ENCODE peak calls at places on chromosomes 11 and 22, in seven cellular contexts. One of them, this sample, is unnamed.

GRCh38 chr11:119209186-119209585 is 3.0 kb downstream of the CBL start:
- DNase-seq in mesendoderm: no peak
- DNase-seq in H9: no peak
- DNase-seq in neuronal stem cell: no peak
- DNase-seq in IMR-90: no peak
- DNase-seq in mesenchymal stem cell: no peak
- DNase-seq in trophoblast cell: no peak
- DNase-seq in this sample: no peak

GRCh38 chr22:37193629-37194191 is 5.7 kb upstream of the C1QTNF6 start:
- DNase-seq in mesendoderm: no peak
- DNase-seq in trophoblast cell: no peak
- DNase-seq in H9: no peak
- DNase-seq in mesenchymal stem cell: peak; percentile 71
- DNase-seq in IMR-90: peak; percentile 36
- DNase-seq in neuronal stem cell: no peak
- DNase-seq in this sample: no peak

GRCh38 chr11:114678125-114679036 is at the start of gene NXPE2:
- DNase-seq in IMR-90: peak; percentile 57
- DNase-seq in neuronal stem cell: no peak
- DNase-seq in mesenchymal stem cell: peak; percentile 79
- DNase-seq in mesendoderm: no peak
- DNase-seq in trophoblast cell: peak; percentile 34
- DNase-seq in H9: no peak
- DNase-seq in this sample: no peak

GRCh38 chr11:70139785-70140410 is 61.8 kb downstream of the ANO1 start:
- DNase-seq in trophoblast cell: no peak
- DNase-seq in neuronal stem cell: no peak
- DNase-seq in mesendoderm: no peak
- DNase-seq in H9: no peak
- DNase-seq in IMR-90: no peak
- DNase-seq in mesenchymal stem cell: no peak
- DNase-seq in this sample: no peak

GRCh38 chr22:43152355-43153071 is 1.2 kb downstream of the TSPO start:
- DNase-seq in H9: no peak
- DNase-seq in mesendoderm: peak; percentile 11
- DNase-seq in mesenchymal stem cell: peak; percentile 55
- DNase-seq in IMR-90: peak; percentile 22
- DNase-seq in neuronal stem cell: no peak
- DNase-seq in trophoblast cell: no peak
- DNase-seq in this sample: peak; percentile 65

GRCh38 chr11:11981364-11981763 is 27.1 kb downstream of the DKK3 start:
- DNase-seq in neuronal stem cell: no peak
- DNase-seq in mesendoderm: no peak
- DNase-seq in H9: no peak
- DNase-seq in IMR-90: no peak
- DNase-seq in trophoblast cell: no peak
- DNase-seq in mesenchymal stem cell: no peak
- DNase-seq in this sample: no peak

GRCh38 chr11:64885367-64886286 is 7.2 kb upstream of the EHD1 start:
- DNase-seq in mesenchymal stem cell: peak; percentile 95
- DNase-seq in trophoblast cell: peak; percentile 66
- DNase-seq in IMR-90: peak; percentile 94
- DNase-seq in H9: no peak
- DNase-seq in neuronal stem cell: no peak
- DNase-seq in mesendoderm: no peak
- DNase-seq in this sample: no peak

GRCh38 chr11:67045314-67045713 is 11.3 kb upstream of the RHOD start:
- DNase-seq in IMR-90: peak; percentile 95
- DNase-seq in trophoblast cell: peak; percentile 75
- DNase-seq in H9: no peak
- DNase-seq in mesendoderm: no peak
- DNase-seq in mesenchymal stem cell: peak; percentile 80
- DNase-seq in neuronal stem cell: no peak
- DNase-seq in this sample: no peak

GRCh38 chr11:72834905-72835304 is 20.7 kb downstream of the ATG16L2 start:
- DNase-seq in trophoblast cell: no peak
- DNase-seq in mesendoderm: no peak
- DNase-seq in neuronal stem cell: no peak
- DNase-seq in H9: no peak
- DNase-seq in IMR-90: no peak
- DNase-seq in mesenchymal stem cell: no peak
- DNase-seq in this sample: no peak

GRCh38 chr11:10322830-10323792 is 18.2 kb downstream of the ADM start:
- DNase-seq in mesenchymal stem cell: peak; percentile 95
- DNase-seq in neuronal stem cell: no peak
- DNase-seq in mesendoderm: peak; percentile 81
- DNase-seq in IMR-90: peak; percentile 93
- DNase-seq in H9: no peak
- DNase-seq in trophoblast cell: peak; percentile 80
- DNase-seq in this sample: no peak

GRCh38 chr11:117663389-117663788 is 133.6 kb downstream of the DSCAML1 start:
- DNase-seq in mesenchymal stem cell: no peak
- DNase-seq in mesendoderm: no peak
- DNase-seq in IMR-90: no peak
- DNase-seq in H9: no peak
- DNase-seq in neuronal stem cell: no peak
- DNase-seq in trophoblast cell: no peak
- DNase-seq in this sample: no peak

GRCh38 chr11:64284962-64285884 is at the start of gene GPR137:
- DNase-seq in mesendoderm: peak; percentile 66
- DNase-seq in H9: peak; percentile 78
- DNase-seq in IMR-90: peak; percentile 56
- DNase-seq in neuronal stem cell: peak; percentile 82
- DNase-seq in mesenchymal stem cell: peak; percentile 84
- DNase-seq in trophoblast cell: peak; percentile 67
- DNase-seq in this sample: no peak

GRCh38 chr11:68150029-68150428 is 28.8 kb upstream of the CHKA start:
- DNase-seq in H9: no peak
- DNase-seq in mesendoderm: peak; percentile 60
- DNase-seq in trophoblast cell: peak; percentile 92
- DNase-seq in mesenchymal stem cell: peak; percentile 22
- DNase-seq in neuronal stem cell: no peak
- DNase-seq in IMR-90: peak; percentile 57
- DNase-seq in this sample: no peak

GRCh38 chr22:42792909-42793847 is 63.9 kb downstream of the ARFGAP3 start:
- DNase-seq in trophoblast cell: no peak
- DNase-seq in H9: no peak
- DNase-seq in neuronal stem cell: no peak
- DNase-seq in IMR-90: no peak
- DNase-seq in mesendoderm: no peak
- DNase-seq in mesenchymal stem cell: no peak
- DNase-seq in this sample: no peak

GRCh38 chr11:114847599-114847998 is 169.3 kb downstream of the NXPE2 start:
- DNase-seq in trophoblast cell: no peak
- DNase-seq in neuronal stem cell: no peak
- DNase-seq in mesenchymal stem cell: no peak
- DNase-seq in mesendoderm: peak; percentile 21
- DNase-seq in H9: no peak
- DNase-seq in IMR-90: no peak
- DNase-seq in this sample: no peak

GRCh38 chr11:72280726-72281315 is 36.8 kb upstream of the PHOX2A start:
- DNase-seq in neuronal stem cell: no peak
- DNase-seq in IMR-90: no peak
- DNase-seq in mesendoderm: no peak
- DNase-seq in H9: no peak
- DNase-seq in trophoblast cell: no peak
- DNase-seq in mesenchymal stem cell: no peak
- DNase-seq in this sample: no peak

GRCh38 chr11:134037093-134037908 is 31.6 kb upstream of the JAM3 start:
- DNase-seq in H9: peak; percentile 79
- DNase-seq in neuronal stem cell: no peak
- DNase-seq in mesendoderm: peak; percentile 88
- DNase-seq in trophoblast cell: peak; percentile 25
- DNase-seq in mesenchymal stem cell: peak; percentile 84
- DNase-seq in IMR-90: peak; percentile 59
- DNase-seq in this sample: peak; percentile 83

GRCh38 chr11:210122-210802 is 2.8 kb downstream of the RIC8A start:
- DNase-seq in trophoblast cell: peak; percentile 40
- DNase-seq in mesendoderm: peak; percentile 94
- DNase-seq in H9: no peak
- DNase-seq in IMR-90: peak; percentile 88
- DNase-seq in mesenchymal stem cell: peak; percentile 77
- DNase-seq in neuronal stem cell: no peak
- DNase-seq in this sample: no peak

GRCh38 chr11:31323145-31323544 is 46.4 kb downstream of the DCDC1 start:
- DNase-seq in IMR-90: no peak
- DNase-seq in H9: no peak
- DNase-seq in mesenchymal stem cell: no peak
- DNase-seq in mesendoderm: no peak
- DNase-seq in trophoblast cell: no peak
- DNase-seq in neuronal stem cell: no peak
- DNase-seq in this sample: no peak
- H2AK5ac ChIP-seq in IMR-90: no peak overlapping the region
- H2AK5ac ChIP-seq in H9: no peak overlapping the region
- H2AK5ac ChIP-seq in mesenchymal stem cell: no peak overlapping the region
- H2AK5ac ChIP-seq in mesendoderm: no peak overlapping the region
- H2AK5ac ChIP-seq in trophoblast cell: no peak overlapping the region
- H2AK5ac ChIP-seq in neuronal stem cell: no peak overlapping the region
- H2AK5ac ChIP-seq in this sample: no peak overlapping the region

DNA sequence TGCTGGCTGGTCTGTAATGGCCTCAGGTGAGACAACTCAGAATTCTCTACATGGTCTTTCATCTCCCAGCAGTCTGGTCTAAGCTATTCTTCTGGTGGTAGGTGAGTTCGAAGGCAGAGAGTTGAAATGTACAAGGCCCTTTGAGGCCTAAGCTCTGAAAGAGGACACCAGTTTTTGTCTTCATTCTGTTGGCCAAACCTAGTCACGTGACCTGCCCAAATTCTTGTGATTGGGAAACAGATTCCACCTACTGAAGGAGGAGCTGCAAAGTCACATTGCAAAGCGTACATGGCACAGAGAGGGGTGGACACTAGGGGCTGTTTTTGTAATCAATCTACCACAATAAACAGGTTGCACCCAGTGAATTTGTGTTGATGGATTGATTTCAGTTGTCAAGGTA is 193.5 kb downstream of the NAV2 start:
- DNase-seq in mesendoderm: peak; percentile 47
- DNase-seq in H9: no peak
- DNase-seq in neuronal stem cell: no peak
- DNase-seq in mesenchymal stem cell: no peak
- DNase-seq in IMR-90: no peak
- DNase-seq in trophoblast cell: no peak
- DNase-seq in this sample: no peak
- H2AK5ac ChIP-seq in mesendoderm: no peak overlapping the region
- H2AK5ac ChIP-seq in H9: no peak overlapping the region
- H2AK5ac ChIP-seq in neuronal stem cell: no peak overlapping the region
- H2AK5ac ChIP-seq in mesenchymal stem cell: no peak overlapping the region
- H2AK5ac ChIP-seq in IMR-90: no peak overlapping the region
- H2AK5ac ChIP-seq in trophoblast cell: no peak overlapping the region
- H2AK5ac ChIP-seq in this sample: no peak overlapping the region

DNA sequence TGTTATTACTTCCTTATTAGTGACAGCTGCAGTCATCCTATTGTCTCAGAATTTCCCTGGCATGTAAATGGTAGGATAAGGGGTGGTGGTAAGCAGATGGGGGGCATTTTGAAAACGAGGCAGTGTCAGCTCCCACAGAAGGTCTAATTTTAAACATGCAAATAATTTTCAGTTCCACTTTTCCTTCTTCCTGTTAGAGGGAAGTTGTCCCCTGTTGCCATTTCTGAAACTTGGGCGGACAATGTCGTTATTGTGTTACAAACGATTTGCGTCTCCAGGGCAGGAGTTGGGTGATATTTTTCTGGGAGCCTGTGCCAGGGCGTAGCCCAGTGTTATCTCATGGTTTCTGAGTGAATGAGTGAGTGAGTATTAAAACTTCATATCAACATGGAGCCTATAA is 7.4 kb downstream of the PTPRJ start:
- DNase-seq in IMR-90: no peak
- DNase-seq in neuronal stem cell: no peak
- DNase-seq in trophoblast cell: no peak
- DNase-seq in H9: no peak
- DNase-seq in mesenchymal stem cell: no peak
- DNase-seq in mesendoderm: no peak
- DNase-seq in this sample: no peak
- H2AK5ac ChIP-seq in IMR-90: no peak overlapping the region
- H2AK5ac ChIP-seq in neuronal stem cell: no peak overlapping the region
- H2AK5ac ChIP-seq in trophoblast cell: no peak overlapping the region
- H2AK5ac ChIP-seq in H9: no peak overlapping the region
- H2AK5ac ChIP-seq in mesenchymal stem cell: peak overlapping the region; percentile 94
- H2AK5ac ChIP-seq in mesendoderm: no peak overlapping the region
- H2AK5ac ChIP-seq in this sample: peak overlapping the region; percentile 16

GRCh38 chr11:131064373-131064991 is 148.2 kb upstream of the SNX19 start:
- DNase-seq in mesenchymal stem cell: peak; percentile 60
- DNase-seq in mesendoderm: peak; percentile 90
- DNase-seq in neuronal stem cell: peak; percentile 77
- DNase-seq in IMR-90: peak; percentile 70
- DNase-seq in H9: peak; percentile 87
- DNase-seq in trophoblast cell: peak; percentile 33
- DNase-seq in this sample: peak; percentile 82

GRCh38 chr11:131066551-131066950 is 150.3 kb upstream of the SNX19 start:
- DNase-seq in trophoblast cell: no peak
- DNase-seq in H9: no peak
- DNase-seq in mesendoderm: no peak
- DNase-seq in neuronal stem cell: no peak
- DNase-seq in mesenchymal stem cell: no peak
- DNase-seq in IMR-90: no peak
- DNase-seq in this sample: no peak

GRCh38 chr11:131063638-131064037 is 147.4 kb upstream of the SNX19 start:
- DNase-seq in neuronal stem cell: no peak
- DNase-seq in mesenchymal stem cell: no peak
- DNase-seq in H9: no peak
- DNase-seq in trophoblast cell: no peak
- DNase-seq in mesendoderm: peak; percentile 46
- DNase-seq in IMR-90: no peak
- DNase-seq in this sample: no peak

GRCh38 chr11:131070365-131070764 is 154.1 kb upstream of the SNX19 start:
- DNase-seq in H9: no peak
- DNase-seq in mesendoderm: peak; percentile 23
- DNase-seq in IMR-90: no peak
- DNase-seq in mesenchymal stem cell: no peak
- DNase-seq in trophoblast cell: no peak
- DNase-seq in neuronal stem cell: no peak
- DNase-seq in this sample: no peak

DNA sequence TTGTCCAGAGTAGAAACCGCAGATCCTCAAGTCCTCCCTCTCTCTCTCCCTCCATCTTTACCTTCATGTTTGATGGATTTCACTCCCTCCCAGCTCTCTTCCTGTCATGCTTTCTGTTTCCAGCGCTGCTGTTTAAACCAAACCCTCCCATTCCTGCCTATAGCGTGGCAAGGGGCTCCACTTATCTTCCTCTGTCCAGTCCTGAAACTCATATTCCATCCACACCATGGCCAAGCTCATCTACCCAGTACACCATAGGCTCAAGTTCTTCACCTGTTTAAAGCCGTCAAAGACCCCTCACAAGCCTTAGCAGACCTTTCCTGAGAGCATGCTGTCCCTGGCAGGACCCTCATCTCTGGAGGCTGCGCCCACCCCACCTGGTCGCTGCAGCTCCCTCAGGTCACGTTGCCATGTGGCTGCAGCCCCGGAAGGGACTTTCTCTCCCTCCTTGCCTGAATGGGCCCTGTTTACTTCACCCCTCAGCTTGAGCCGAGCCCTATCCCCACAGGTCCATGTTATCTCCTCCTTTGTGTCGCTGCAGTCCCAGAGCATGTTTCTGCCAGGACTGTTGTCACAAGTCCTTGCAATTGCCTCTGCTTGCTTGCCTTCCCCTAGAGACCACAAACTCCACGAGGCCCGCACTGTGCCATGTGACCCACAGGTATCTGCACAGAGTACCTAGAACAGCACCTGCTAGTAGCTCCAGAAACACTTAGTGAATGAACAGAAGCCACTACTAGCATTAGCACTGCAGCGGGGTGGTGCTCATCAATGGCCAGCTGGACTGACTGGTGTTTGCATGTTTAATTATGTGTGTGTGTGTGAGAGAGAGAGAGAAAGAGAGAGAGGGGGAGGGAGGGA is 149.4 kb upstream of the SNX19 start:
- DNase-seq in H9: no peak
- DNase-seq in neuronal stem cell: no peak
- DNase-seq in IMR-90: no peak
- DNase-seq in mesendoderm: no peak
- DNase-seq in trophoblast cell: no peak
- DNase-seq in mesenchymal stem cell: no peak
- DNase-seq in this sample: no peak
- H2AK5ac ChIP-seq in H9: no peak overlapping the region
- H2AK5ac ChIP-seq in neuronal stem cell: no peak overlapping the region
- H2AK5ac ChIP-seq in IMR-90: no peak overlapping the region
- H2AK5ac ChIP-seq in mesendoderm: peak overlapping the region; percentile 11
- H2AK5ac ChIP-seq in trophoblast cell: no peak overlapping the region
- H2AK5ac ChIP-seq in mesenchymal stem cell: no peak overlapping the region
- H2AK5ac ChIP-seq in this sample: peak overlapping the region; percentile 7

This sample was measured in H1.